ENCODE peak calls at places on chromosomes 7 and 10, in ten cellular contexts. T is gastrocnemius medialis, G is fibroblast of villous mesenchyme, F is BJ, R is HCT116, D is IMR-90, C is GM23338, N is hepatocyte, W is AG09309, Q is heart left ventricle. B is an unnamed sample.

GRCh38 chr10:25226775-25227682 is 52.2 kb downstream of the GPR158 start:
- DNase-seq in D (peak), C (peak), Q (peak), N (peak), F (no peak), G (peak), T (no peak), R (peak), W (peak), B (peak)

GRCh38 chr10:60901561-60902235 is 42.3 kb downstream of the RHOBTB1 start:
- DNase-seq in R (no peak), N (no peak), F (no peak), G (no peak), W (no peak), C (no peak), D (no peak), T (peak), Q (peak), B (no peak)

GRCh38 chr10:131832056-131832685 is 68.6 kb upstream of the PPP2R2D start:
- DNase-seq in C (no peak), R (no peak), Q (no peak), T (no peak), G (no peak), F (no peak), W (no peak), D (no peak), N (no peak), B (no peak)

GRCh38 chr10:121736315-121737002 is 138.2 kb upstream of the FGFR2 start:
- DNase-seq in W (no peak), T (no peak), R (no peak), F (no peak), Q (no peak), G (peak), D (no peak), C (no peak), N (no peak), B (no peak)

GRCh38 chr10:18340496-18341051 is 200.3 kb downstream of the CACNB2 start:
- DNase-seq in R (no peak), T (no peak), G (no peak), W (no peak), F (peak), C (peak), N (no peak), Q (peak), D (peak), B (no peak)

GRCh38 chr10:90658791-90659190 is 199.0 kb downstream of the HTR7 start:
- DNase-seq in G (no peak), Q (no peak), D (no peak), C (peak), T (no peak), W (no peak), N (no peak), F (no peak), R (peak), B (no peak)

GRCh38 chr10:79293841-79294705 is 53.2 kb upstream of the PPIF start:
- DNase-seq in N (no peak), W (no peak), Q (no peak), F (no peak), R (no peak), C (no peak), G (no peak), D (peak), T (no peak), B (no peak)

GRCh38 chr7:68511281-68511680 is 1087.0 kb upstream of the AUTS2 start:
- DNase-seq in N (no peak), W (no peak), C (no peak), R (no peak), D (no peak), F (no peak), T (no peak), Q (no peak), G (no peak), B (no peak)

GRCh38 chr7:38546763-38547162 is 84.4 kb downstream of the AMPH start:
- DNase-seq in C (no peak), Q (no peak), G (no peak), R (no peak), F (no peak), N (no peak), T (no peak), D (no peak), W (no peak), B (no peak)

GRCh38 chr7:71488308-71488707 is 356.4 kb downstream of the GALNT17 start:
- DNase-seq in W (no peak), T (no peak), Q (no peak), R (no peak), C (no peak), G (peak), N (no peak), F (no peak), D (no peak), B (no peak)

GRCh38 chr7:67387851-67388250 is 391.2 kb downstream of the TYW1 start:
- DNase-seq in R (no peak), C (no peak), D (no peak), Q (no peak), G (no peak), N (no peak), W (no peak), F (no peak), T (no peak), B (no peak)

GRCh38 chr7:92835140-92835850 is 1.1 kb downstream of the CDK6 start:
- DNase-seq in T (peak), Q (peak), W (no peak), C (peak), N (peak), G (peak), R (peak), D (peak), F (no peak), B (peak)

GRCh38 chr10:76296885-76297775 is 865.7 kb downstream of the LRMDA start:
- DNase-seq in D (no peak), Q (no peak), N (no peak), G (peak), T (no peak), C (no peak), R (no peak), W (no peak), F (no peak), B (no peak)

GRCh38 chr7:84536256-84536870 is 341.8 kb upstream of the SEMA3A start:
- DNase-seq in N (no peak), G (peak), W (no peak), R (no peak), D (no peak), C (no peak), Q (no peak), F (no peak), T (no peak), B (no peak)

GRCh38 chr10:63522129-63522687 is 1.0 kb downstream of the REEP3 start:
- DNase-seq in F (no peak), T (no peak), R (no peak), D (peak), N (peak), Q (no peak), W (no peak), G (peak), C (no peak), B (peak)

GRCh38 chr7:130838738-130839137 is 104.7 kb upstream of the KLF14 start:
- DNase-seq in C (no peak), F (peak), G (peak), Q (no peak), N (no peak), D (peak), R (peak), W (peak), T (no peak), B (peak)

GRCh38 chr7:143345428-143345900 is 17.0 kb downstream of the FAM131B start:
- DNase-seq in Q (peak), W (no peak), D (peak), R (peak), C (peak), F (no peak), T (no peak), N (peak), G (peak), B (no peak)

GRCh38 chr10:17906002-17906401 is 45.7 kb upstream of the SLC39A12 start:
- DNase-seq in C (no peak), R (no peak), D (no peak), N (no peak), F (no peak), G (no peak), W (no peak), T (no peak), Q (no peak), B (no peak)

GRCh38 chr10:7544203-7544602 is 122.6 kb downstream of the ITIH5 start:
- DNase-seq in R (no peak), Q (no peak), F (no peak), T (no peak), W (no peak), G (no peak), C (no peak), D (no peak), N (no peak), B (no peak)

GRCh38 chr7:117153016-117153415 is 169.8 kb downstream of the WNT2 start:
- DNase-seq in W (no peak), N (no peak), C (no peak), T (no peak), R (no peak), D (no peak), Q (no peak), F (no peak), G (peak), B (no peak)

GRCh38 chr10:47406870-47407648 is 23.0 kb upstream of the ZNF488 start:
- DNase-seq in D (peak), Q (no peak), N (peak), T (no peak), R (peak), G (peak), F (peak), W (no peak), C (peak), B (no peak)

GRCh38 chr7:3949226-3949625 is 648.2 kb downstream of the SDK1 start:
- DNase-seq in W (no peak), N (no peak), Q (no peak), D (peak), F (no peak), R (no peak), C (no peak), G (no peak), T (no peak), B (no peak)

GRCh38 chr10:68900427-68901105 is 549 bp upstream of the DDX50 start:
- DNase-seq in Q (peak), C (no peak), G (peak), R (no peak), T (no peak), D (peak), N (no peak), F (peak), W (peak), B (no peak)

GRCh38 chr10:78513330-78513729 is 479.7 kb downstream of the RPS24 start:
- DNase-seq in F (no peak), Q (no peak), W (no peak), C (no peak), R (no peak), N (no peak), T (no peak), D (peak), G (no peak), B (no peak)

GRCh38 chr7:102297487-102298218 is 11.0 kb downstream of the SH2B2 start:
- DNase-seq in G (no peak), Q (no peak), W (no peak), T (no peak), D (no peak), N (no peak), C (no peak), R (no peak), F (no peak), B (no peak)

GRCh38 chr7:144018065-144018464 is 17.9 kb downstream of the OR6B1 start:
- DNase-seq in N (no peak), W (no peak), D (no peak), T (no peak), Q (no peak), R (no peak), F (no peak), G (peak), C (no peak), B (no peak)

GRCh38 chr7:139602143-139602722 is 78.7 kb downstream of the CLEC2L start:
- DNase-seq in Q (no peak), C (peak), R (peak), T (no peak), D (peak), W (peak), N (peak), F (no peak), G (peak), B (peak)

GRCh38 chr10:133199992-133200611 is 29.9 kb upstream of the UTF1 start:
- DNase-seq in R (no peak), Q (peak), T (no peak), C (no peak), F (no peak), W (no peak), N (no peak), G (no peak), D (no peak), B (no peak)

GRCh38 chr7:79137942-79138341 is 315.5 kb downstream of the MAGI2 start:
- DNase-seq in R (no peak), C (no peak), D (peak), T (no peak), F (peak), G (peak), N (no peak), Q (no peak), W (no peak), B (no peak)

GRCh38 chr7:79282882-79283602 is 170.4 kb downstream of the MAGI2 start:
- DNase-seq in N (no peak), F (peak), C (no peak), Q (no peak), W (peak), D (peak), G (peak), R (no peak), T (no peak), B (no peak)

GRCh38 chr10:100186813-100187212 is 984 bp upstream of the ERLIN1 start:
- DNase-seq in N (no peak), R (peak), G (peak), W (no peak), Q (no peak), C (peak), D (no peak), T (no peak), F (no peak), B (no peak)

GRCh38 chr10:88892223-88892967 is 12.3 kb downstream of the STAMBPL1 start:
- DNase-seq in D (peak), C (peak), G (no peak), Q (no peak), T (no peak), R (no peak), W (peak), F (no peak), N (no peak), B (no peak)

GRCh38 chr10:71621783-71622526 is 97.6 kb downstream of the C10orf105 start:
- DNase-seq in Q (peak), G (peak), N (peak), D (peak), W (no peak), T (no peak), R (peak), C (peak), F (peak), B (no peak)

GRCh38 chr10:12321641-12322040 is 27.7 kb upstream of the CAMK1D start:
- DNase-seq in G (no peak), C (no peak), N (no peak), F (no peak), W (no peak), R (no peak), T (no peak), Q (no peak), D (no peak), B (no peak)

GRCh38 chr7:44720301-44720700 is 28.3 kb upstream of the ZMIZ2 start:
- DNase-seq in G (no peak), N (no peak), F (no peak), D (no peak), Q (no peak), C (no peak), R (no peak), W (no peak), T (no peak), B (no peak)

GRCh38 chr7:139118803-139119485 is 9.4 kb upstream of the ZC3HAV1 start:
- DNase-seq in Q (no peak), C (no peak), N (peak), D (peak), T (no peak), G (peak), R (no peak), F (no peak), W (no peak), B (peak)

GRCh38 chr7:128752251-128752650 is 13.1 kb downstream of the CALU start:
- DNase-seq in F (no peak), D (no peak), W (no peak), C (no peak), G (no peak), N (no peak), Q (no peak), R (no peak), T (no peak), B (no peak)

DNA sequence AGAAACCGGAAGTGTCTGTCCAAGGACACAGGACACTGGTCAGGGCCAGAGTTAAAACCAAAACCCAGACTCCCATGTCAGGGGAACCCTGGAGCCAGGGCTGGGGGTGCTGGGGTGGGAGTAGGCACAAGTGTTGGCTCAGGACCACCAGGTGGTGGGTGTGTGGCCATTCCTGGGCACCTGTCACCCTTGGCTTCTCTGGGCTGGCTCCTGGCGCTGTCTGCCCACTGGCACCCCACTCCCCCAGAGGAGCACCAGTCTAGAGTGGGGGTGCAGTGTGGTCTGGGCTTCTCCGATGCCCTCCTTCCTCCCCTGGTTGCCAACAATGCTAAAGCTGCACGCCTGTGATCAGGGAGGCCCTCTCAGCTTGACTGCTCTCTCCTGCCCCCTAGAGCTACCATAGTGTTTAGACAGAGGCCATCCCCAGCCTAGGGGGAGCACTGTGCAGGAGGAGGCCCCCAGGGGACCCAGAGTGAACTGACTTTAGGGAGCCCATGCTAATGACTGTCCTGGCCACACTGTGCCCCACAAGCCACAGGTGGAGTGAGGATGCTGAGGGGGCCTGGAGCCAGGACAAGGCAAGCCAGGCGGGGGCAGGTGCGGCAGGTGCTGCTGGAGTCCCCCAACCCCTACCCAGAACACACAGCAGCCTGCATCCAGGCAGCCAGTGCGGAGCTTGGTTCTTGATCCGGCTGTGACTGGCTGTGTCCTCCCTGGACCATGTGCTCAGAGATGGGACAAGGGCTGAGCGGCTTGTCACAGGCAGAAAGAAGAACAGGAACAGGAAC is 11.0 kb downstream of the RASGEF1A start:
- DNase-seq in C (peak), F (no peak), G (no peak), T (no peak), R (peak), N (peak), D (no peak), Q (no peak), W (no peak), B (peak)
- TF ChIP-seq CTCF in C (peak), F (peak), G (peak), T (no peak), R (peak), N (peak), D (peak), Q (no peak), W (peak), B (peak)

GRCh38 chr7:125055376-125055775 is 125.8 kb upstream of the POT1 start:
- DNase-seq in F (no peak), G (no peak), N (no peak), Q (no peak), T (no peak), R (no peak), C (no peak), W (no peak), D (no peak), B (no peak)

GRCh38 chr7:125061776-125062397 is 132.3 kb upstream of the POT1 start:
- DNase-seq in G (peak), N (peak), D (peak), T (no peak), Q (no peak), R (peak), W (no peak), F (no peak), C (no peak), B (peak)

GRCh38 chr7:125057974-125058373 is 128.3 kb upstream of the POT1 start:
- DNase-seq in R (no peak), T (no peak), W (no peak), G (no peak), N (peak), D (no peak), F (no peak), Q (no peak), C (no peak), B (no peak)

GRCh38 chr7:125065546-125065945 is 135.9 kb upstream of the POT1 start:
- DNase-seq in Q (no peak), F (no peak), G (no peak), W (no peak), N (no peak), C (no peak), R (no peak), T (no peak), D (no peak), B (no peak)

GRCh38 chr7:125059861-125060456 is 130.3 kb upstream of the POT1 start:
- DNase-seq in F (no peak), C (no peak), Q (no peak), R (no peak), D (peak), W (no peak), T (no peak), N (no peak), G (peak), B (no peak)
- TF ChIP-seq CTCF in F (peak), C (peak), Q (peak), R (peak), D (peak), W (no peak), T (no peak), N (peak), G (peak), B (no peak)

DNA sequence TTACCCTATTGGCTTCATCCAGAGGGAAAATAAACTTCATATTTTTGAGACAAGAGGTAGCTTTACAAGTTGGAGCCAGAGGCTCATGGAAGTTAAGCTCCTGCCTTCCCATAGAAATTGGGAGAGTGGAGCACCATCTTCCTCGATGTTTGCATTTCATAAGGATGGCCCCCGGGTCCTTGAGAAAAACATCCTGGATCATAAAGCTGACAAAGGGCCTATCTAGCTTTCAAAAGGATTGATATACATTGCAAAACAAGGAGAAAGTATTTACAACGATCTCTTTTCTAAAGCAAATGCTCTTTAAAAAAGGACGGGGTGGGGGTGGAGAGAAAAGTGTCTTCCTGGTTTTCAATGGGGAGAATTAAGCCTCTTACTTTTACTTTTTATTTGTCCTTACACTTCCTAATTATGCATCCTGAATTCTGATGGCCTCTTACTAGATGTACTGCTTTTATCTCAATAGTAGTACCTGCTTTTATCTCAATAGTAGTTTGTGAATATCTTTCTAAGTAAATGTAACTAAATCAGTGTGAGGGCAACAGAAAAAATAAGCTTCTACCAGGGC is 65.6 kb downstream of the PTPRZ1 start:
- DNase-seq in R (no peak), T (no peak), N (no peak), Q (no peak), W (no peak), F (no peak), C (peak), G (no peak), D (no peak), B (no peak)
- TF ChIP-seq CTCF in R (no peak), T (no peak), N (no peak), Q (no peak), W (no peak), F (no peak), C (no peak), G (no peak), D (no peak), B (no peak)

GRCh38 chr10:95600158-95600557 is 39.0 kb upstream of the SORBS1 start:
- DNase-seq in F (no peak), C (peak), T (no peak), G (no peak), Q (no peak), N (no peak), R (no peak), D (no peak), W (no peak), B (no peak)

GRCh38 chr10:95602382-95602781 is 41.2 kb upstream of the SORBS1 start:
- DNase-seq in D (no peak), R (no peak), W (no peak), Q (no peak), T (no peak), N (no peak), G (no peak), F (no peak), C (no peak), B (no peak)

GRCh38 chr10:95597788-95598187 is 36.6 kb upstream of the SORBS1 start:
- DNase-seq in G (no peak), C (no peak), R (no peak), Q (no peak), W (no peak), D (no peak), N (no peak), F (no peak), T (no peak), B (no peak)

GRCh38 chr10:95604630-95605029 is 43.5 kb upstream of the SORBS1 start:
- DNase-seq in N (no peak), F (no peak), C (peak), W (no peak), T (no peak), D (no peak), Q (no peak), R (no peak), G (no peak), B (no peak)

GRCh38 chr10:95601116-95601719 is 40.0 kb upstream of the SORBS1 start:
- DNase-seq in R (peak), T (peak), C (peak), Q (peak), W (peak), F (peak), G (peak), N (peak), D (peak), B (peak)
- TF ChIP-seq CTCF in R (peak), T (peak), C (peak), Q (peak), W (peak), F (peak), G (peak), N (peak), D (peak), B (peak)

B was measured in GM20000.